ENCODE peak calls at places on chromosomes 4 and X, in five cellular contexts. P is spleen, F is breast epithelium, V is testis, E is thyroid gland. Y is an unnamed sample.

GRCh38 chrX:39212456-39212855 is 411.2 kb downstream of the MID1IP1 start:
- DNase-seq in P (no peak), F (no peak), V (no peak), E (no peak), Y (no peak)

GRCh38 chrX:71301195-71301924 is at the start of gene ITGB1BP2:
- DNase-seq in P (no peak), F (no peak), V (peak), E (peak), Y (no peak)

GRCh38 chrX:22373766-22374165 is 101.1 kb downstream of the CBLL2 start:
- DNase-seq in P (no peak), F (no peak), V (no peak), E (no peak), Y (no peak)

GRCh38 chr4:140242357-140243284 is 88.6 kb upstream of the MAML3 start:
- DNase-seq in P (no peak), F (no peak), V (no peak), E (peak), Y (no peak)

GRCh38 chr4:95547708-95548471 is 883 bp downstream of the UNC5C start:
- DNase-seq in P (no peak), F (no peak), V (peak), E (peak), Y (no peak)

GRCh38 chr4:113170115-113170817 is 120.8 kb downstream of the ANK2 start:
- DNase-seq in P (no peak), F (no peak), V (no peak), E (no peak), Y (no peak)

GRCh38 chrX:103747199-103747598 is 29.4 kb upstream of the PLP1 start:
- DNase-seq in P (no peak), F (no peak), V (no peak), E (no peak), Y (no peak)

GRCh38 chr4:43835869-43836268 is 612.7 kb downstream of the KCTD8 start:
- DNase-seq in P (no peak), F (no peak), V (no peak), E (no peak), Y (no peak)

GRCh38 chrX:48966796-48967579 is 4.7 kb downstream of the KCND1 start:
- DNase-seq in P (no peak), F (no peak), V (no peak), E (peak), Y (no peak)

GRCh38 chrX:107597791-107598190 is 30.5 kb upstream of the PRPS1 start:
- DNase-seq in P (no peak), F (no peak), V (no peak), E (no peak), Y (no peak)

GRCh38 chr4:153729901-153730300 is 29.9 kb downstream of the RNF175 start:
- DNase-seq in P (no peak), F (no peak), V (no peak), E (no peak), Y (no peak)

GRCh38 chr4:129232627-129233337 is 136.8 kb downstream of the C4orf33 start:
- DNase-seq in P (no peak), F (no peak), V (no peak), E (no peak), Y (no peak)

GRCh38 chrX:14934423-14934822 is 61.2 kb downstream of the MOSPD2 start:
- DNase-seq in P (no peak), F (no peak), V (no peak), E (no peak), Y (no peak)

GRCh38 chr4:119209077-119209476 is 3.4 kb upstream of the USP53 start:
- DNase-seq in P (no peak), F (no peak), V (no peak), E (no peak), Y (no peak)

GRCh38 chrX:39152106-39152649 is 350.9 kb downstream of the MID1IP1 start:
- DNase-seq in P (peak), F (no peak), V (peak), E (no peak), Y (no peak)

GRCh38 chrX:40314070-40314469 is 216.3 kb upstream of the BCOR start:
- DNase-seq in P (no peak), F (no peak), V (no peak), E (peak), Y (no peak)

GRCh38 chr4:174828845-174829701 is at the start of gene GLRA3:
- DNase-seq in P (peak), F (no peak), V (peak), E (peak), Y (no peak)

GRCh38 chr4:94516067-94516466 is 64.3 kb downstream of the PDLIM5 start:
- DNase-seq in P (no peak), F (no peak), V (no peak), E (no peak), Y (no peak)

GRCh38 chr4:57265831-57266582 is 155.8 kb upstream of the IGFBP7 start:
- DNase-seq in P (no peak), F (no peak), V (no peak), E (peak), Y (no peak)

GRCh38 chr4:1309261-1310010 is 19.7 kb downstream of the MAEA start:
- DNase-seq in P (peak), F (peak), V (peak), E (peak), Y (peak)
- H3K4me3 ChIP-seq in P (peak), F (peak), V (peak), E (peak), Y (no peak)

DNA sequence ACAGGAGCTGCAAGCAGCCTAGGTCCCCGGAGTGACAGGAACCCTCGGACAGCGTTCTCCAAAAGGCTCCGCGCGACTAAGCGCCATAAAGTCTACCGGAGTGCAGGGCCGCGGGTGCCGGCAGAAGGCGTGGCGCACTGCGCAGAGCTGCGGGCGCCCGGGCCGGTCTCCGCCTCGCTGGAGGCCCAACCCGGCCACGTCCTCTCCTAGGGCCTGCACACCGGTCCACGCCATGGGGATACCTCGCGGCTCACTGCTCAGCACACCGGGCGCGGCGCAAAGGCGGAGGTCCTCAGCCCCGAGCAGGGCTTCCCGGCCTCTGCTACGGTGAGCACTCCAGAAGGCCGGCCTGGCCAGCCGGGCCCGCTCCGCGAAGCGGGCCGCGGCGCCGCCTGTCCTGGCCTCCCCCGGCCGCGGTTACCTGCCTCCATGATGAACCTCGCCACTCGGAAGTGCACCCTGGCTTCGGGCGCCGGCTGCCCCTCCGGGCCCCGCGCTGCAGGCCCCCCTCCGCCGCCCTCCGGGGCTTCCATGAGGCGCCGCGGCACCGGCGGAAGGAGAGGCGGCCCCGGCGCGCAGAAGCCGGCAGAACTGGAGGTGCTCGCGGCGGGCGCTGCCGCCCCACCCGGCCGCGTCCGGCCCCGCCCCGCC is at the start of gene CCNQ:
- DNase-seq in P (peak), F (no peak), V (no peak), E (peak), Y (no peak)
- TF ChIP-seq POLR2A in P (no peak), F (no peak), V (no peak), E (no peak), Y (no peak)

GRCh38 chr4:156970501-156971167 is 965 bp downstream of the PDGFC start:
- DNase-seq in P (peak), F (peak), V (peak), E (peak), Y (peak)

GRCh38 chr4:156971623-156972369 is at the start of gene PDGFC:
- DNase-seq in P (peak), F (peak), V (peak), E (peak), Y (peak)

GRCh38 chr4:156971168-156971601 is 414 bp downstream of the PDGFC start:
- DNase-seq in P (peak), F (no peak), V (peak), E (peak), Y (peak)

GRCh38 chr4:156968479-156968984 is 3.1 kb downstream of the PDGFC start:
- DNase-seq in P (no peak), F (peak), V (peak), E (peak), Y (peak)

GRCh38 chr4:156969136-156969535 is 2.5 kb downstream of the PDGFC start:
- DNase-seq in P (no peak), F (no peak), V (no peak), E (no peak), Y (no peak)
- H3K4me3 ChIP-seq in P (no peak), F (peak), V (no peak), E (no peak), Y (peak)

GRCh38 chr4:2934813-2935761 is 28.1 kb downstream of the NOP14 start:
- DNase-seq in P (peak), F (peak), V (peak), E (peak), Y (peak)
- TF ChIP-seq POLR2A in P (peak), F (peak), V (peak), E (peak), Y (no peak)

GRCh38 chr4:5887011-5887360 is 5.9 kb downstream of the CRMP1 start:
- DNase-seq in P (no peak), F (no peak), V (no peak), E (no peak), Y (no peak)
- H3K4me3 ChIP-seq in P (no peak), F (peak), V (no peak), E (peak), Y (no peak)

GRCh38 chr4:133149932-133150642 is 993 bp downstream of the PCDH10 start:
- DNase-seq in P (no peak), F (no peak), V (no peak), E (no peak), Y (no peak)

GRCh38 chr4:133151301-133151680 is 2.2 kb downstream of the PCDH10 start:
- DNase-seq in P (no peak), F (no peak), V (no peak), E (no peak), Y (no peak)

GRCh38 chr4:133149364-133149695 is 236 bp downstream of the PCDH10 start:
- DNase-seq in P (no peak), F (no peak), V (no peak), E (no peak), Y (no peak)

GRCh38 chr4:133151681-133152329 is 2.7 kb downstream of the PCDH10 start:
- DNase-seq in P (no peak), F (no peak), V (no peak), E (no peak), Y (no peak)

DNA sequence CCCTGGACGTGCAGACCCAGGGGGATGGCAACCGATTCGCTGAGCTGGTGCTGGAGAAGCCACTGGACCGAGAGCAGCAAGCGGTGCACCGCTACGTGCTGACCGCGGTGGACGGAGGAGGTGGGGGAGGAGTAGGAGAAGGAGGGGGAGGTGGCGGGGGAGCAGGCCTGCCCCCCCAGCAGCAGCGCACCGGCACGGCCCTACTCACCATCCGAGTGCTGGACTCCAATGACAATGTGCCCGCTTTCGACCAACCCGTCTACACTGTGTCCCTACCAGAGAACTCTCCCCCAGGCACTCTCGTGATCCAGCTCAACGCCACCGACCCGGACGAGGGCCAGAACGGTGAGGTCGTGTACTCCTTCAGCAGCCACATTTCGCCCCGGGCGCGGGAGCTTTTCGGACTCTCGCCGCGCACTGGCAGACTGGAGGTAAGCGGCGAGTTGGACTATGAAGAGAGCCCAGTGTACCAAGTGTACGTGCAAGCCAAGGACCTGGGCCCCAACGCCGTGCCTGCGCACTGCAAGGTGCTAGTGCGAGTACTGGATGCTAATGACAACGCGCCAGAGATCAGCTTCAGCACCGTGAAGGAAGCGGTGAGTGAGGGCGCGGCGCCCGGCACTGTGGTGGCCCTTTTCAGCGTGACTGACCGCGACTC is 1.7 kb downstream of the PCDH10 start:
- DNase-seq in P (no peak), F (no peak), V (no peak), E (peak), Y (no peak)
- TF ChIP-seq POLR2A in P (no peak), F (no peak), V (no peak), E (no peak), Y (no peak)

GRCh38 chrX:25013593-25014365 is 2.0 kb downstream of the ARX start:
- DNase-seq in P (no peak), F (no peak), V (no peak), E (no peak), Y (no peak)
- H3K4me3 ChIP-seq in P (no peak), F (no peak), V (peak), E (no peak), Y (no peak)

DNA sequence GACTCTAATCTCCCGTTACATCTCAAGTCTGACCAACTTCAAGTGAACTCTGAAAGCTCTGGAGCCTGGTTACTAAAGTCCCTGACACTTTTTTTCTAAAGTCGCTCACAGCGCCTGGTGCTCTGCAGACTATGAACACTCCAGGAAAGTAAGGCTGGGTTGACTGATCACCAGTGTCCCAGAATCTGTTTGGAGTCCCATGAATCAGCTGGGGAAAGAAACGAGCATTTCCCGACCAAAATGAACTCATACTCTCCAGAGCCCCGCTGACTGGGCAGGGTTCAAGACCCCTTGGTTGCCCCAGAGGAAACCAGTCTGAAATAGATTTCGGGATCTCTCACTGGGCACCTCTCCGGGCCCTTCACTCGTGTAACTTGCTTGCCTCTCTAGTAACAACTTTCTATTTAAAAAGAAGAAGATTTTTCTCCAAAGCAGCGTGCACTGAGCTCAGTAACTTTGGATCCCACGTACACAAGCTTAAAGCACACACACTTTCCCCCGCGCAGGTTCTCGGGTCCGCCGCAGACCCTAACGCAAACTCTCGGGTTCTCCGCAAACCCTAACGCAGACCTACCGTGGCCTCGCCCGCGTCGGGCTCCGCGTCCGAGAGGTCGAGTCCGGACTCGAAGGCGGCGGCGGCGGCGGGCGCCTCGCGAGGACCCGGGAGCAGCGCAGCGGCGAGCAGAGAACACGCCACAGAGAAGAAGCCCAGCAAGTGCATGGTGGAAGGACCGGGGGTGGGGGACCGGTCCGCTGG is 953 bp downstream of the VEGFC start:
- DNase-seq in P (peak), F (no peak), V (peak), E (peak), Y (peak)
- TF ChIP-seq POLR2A in P (no peak), F (no peak), V (no peak), E (no peak), Y (no peak)

GRCh38 chr4:38062088-38062893 is 102.1 kb downstream of the PTTG2 start:
- DNase-seq in P (no peak), F (peak), V (peak), E (peak), Y (peak)
- H3K4me3 ChIP-seq in P (no peak), F (peak), V (peak), E (no peak), Y (no peak)

GRCh38 chrX:149937881-149938426 is 337 bp downstream of the EOLA2 start:
- DNase-seq in P (peak), F (peak), V (no peak), E (peak), Y (no peak)
- TF ChIP-seq POLR2A in P (no peak), F (no peak), V (no peak), E (no peak), Y (no peak)